ENCODE peak calls at places on chromosomes 11 and 22, in ten cellular contexts. H is stimulated activated CD4-positive, alpha-beta T cell treated with anti-CD3 and anti-CD28 coated beads, Interleukin-1b, Interleukin-23, amount 100 ng/mL, for 1 hour; P is NCI-H1092; C is A549; N is left ventricle myocardium inferior; M is sciatic nerve; K is GM04503; I is fibroblast of the aortic adventitia; V is RCC 7860; G is cardiac fibroblast. L is an unnamed sample.
A peak's percentile ranks its signal among the peaks of the same experiment; 100 is the strongest.

GRCh38 chr22:22786301-22787115 is 101.1 kb upstream of the IGLL5 start:
- DNase-seq in H (no peak), P (peak; percentile 4), C (no peak), N (no peak), M (no peak), K (no peak), I (no peak), V (no peak), G (no peak), L (no peak)

GRCh38 chr11:4610258-4610935 is 2.4 kb upstream of the TRIM68 start:
- DNase-seq in H (no peak), P (no peak), C (no peak), N (no peak), M (no peak), K (no peak), I (peak; percentile 55), V (no peak), G (peak; percentile 67), L (no peak)

GRCh38 chr11:117071344-117071787 is 26.9 kb downstream of the SIK3 start:
- DNase-seq in H (no peak), P (peak; percentile 21), C (peak; percentile 89), N (no peak), M (no peak), K (no peak), I (no peak), V (peak; percentile 82), G (peak; percentile 57), L (no peak)

GRCh38 chr22:20399866-20400605 is 6.1 kb downstream of the ZNF74 start:
- DNase-seq in H (no peak), P (no peak), C (no peak), N (no peak), M (no peak), K (no peak), I (no peak), V (no peak), G (no peak), L (no peak)

GRCh38 chr11:44158384-44158783 is 62.9 kb downstream of the EXT2 start:
- DNase-seq in H (no peak), P (no peak), C (no peak), N (no peak), M (no peak), K (no peak), I (no peak), V (no peak), G (no peak), L (no peak)

GRCh38 chr22:43844560-43845545 is 17.5 kb downstream of the SULT4A1 start:
- DNase-seq in H (no peak), P (no peak), C (no peak), N (no peak), M (no peak), K (no peak), I (no peak), V (no peak), G (no peak), L (no peak)

GRCh38 chr22:49362393-49362792 is 465.3 kb downstream of the BRD1 start:
- DNase-seq in H (no peak), P (no peak), C (no peak), N (no peak), M (peak; percentile 3), K (no peak), I (no peak), V (no peak), G (no peak), L (no peak)

GRCh38 chr11:64934765-64935633 is 694 bp downstream of the GPHA2 start:
- DNase-seq in H (no peak), P (no peak), C (no peak), N (no peak), M (no peak), K (no peak), I (no peak), V (no peak), G (no peak), L (no peak)

GRCh38 chr11:69183613-69184012 is 27.9 kb downstream of the SMIM38 start:
- DNase-seq in H (no peak), P (no peak), C (no peak), N (no peak), M (no peak), K (no peak), I (no peak), V (no peak), G (no peak), L (no peak)

GRCh38 chr22:20905415-20906386 is 11.5 kb upstream of the CRKL start:
- DNase-seq in H (no peak), P (no peak), C (no peak), N (no peak), M (no peak), K (no peak), I (no peak), V (no peak), G (no peak), L (no peak)

GRCh38 chr22:36417281-36417686 is 29.5 kb upstream of the MYH9 start:
- DNase-seq in H (no peak), P (no peak), C (no peak), N (no peak), M (no peak), K (no peak), I (no peak), V (peak; percentile 67), G (no peak), L (peak; percentile 90)

GRCh38 chr22:36328635-36329216 is 59.0 kb downstream of the MYH9 start:
- DNase-seq in H (no peak), P (no peak), C (peak; percentile 68), N (peak; percentile 63), M (no peak), K (peak; percentile 50), I (peak; percentile 73), V (peak; percentile 99), G (peak; percentile 79), L (peak; percentile 84)

GRCh38 chr11:65043881-65044501 is 3.0 kb downstream of the SAC3D1 start:
- DNase-seq in H (no peak), P (no peak), C (no peak), N (peak; percentile 48), M (no peak), K (peak; percentile 43), I (peak; percentile 66), V (no peak), G (peak; percentile 51), L (no peak)

L was measured in RWPE2.